ENCODE peak calls at places on chromosome X, in four cellular contexts. C, Y, F and N are unnamed samples.

GRCh38 chrX:120761810-120762209 is 113.9 kb downstream of the CT47B1 start:
- DNase-seq in C (no peak), Y (no peak), F (peak), N (no peak)

GRCh38 chrX:150731795-150732194 is 38.6 kb downstream of the MTMR1 start:
- DNase-seq in C (peak), Y (no peak), F (peak), N (no peak)

GRCh38 chrX:17046478-17047097 is 100.1 kb downstream of the REPS2 start:
- DNase-seq in C (no peak), Y (peak), F (peak), N (peak)

GRCh38 chrX:20802036-20802435 is 535.3 kb upstream of the RPS6KA3 start:
- DNase-seq in Y (no peak), C (no peak), F (no peak), N (no peak)

GRCh38 chrX:119512145-119512800 is 44.0 kb downstream of the SLC25A5 start:
- DNase-seq in Y (peak), C (no peak), F (peak), N (no peak)

GRCh38 chrX:132127748-132128147 is at the start of gene FRMD7:
- DNase-seq in F (peak), Y (peak), C (no peak), N (no peak)

GRCh38 chrX:46576458-46576857 is 2.9 kb downstream of the CHST7 start:
- DNase-seq in F (peak), Y (no peak), C (no peak), N (no peak)

GRCh38 chrX:66030505-66031317 is 9.2 kb downstream of the VSIG4 start:
- DNase-seq in F (peak), Y (peak), C (no peak), N (no peak)